ENCODE peak calls at places on chromosomes 4 and X, in seven cellular contexts. T is activated effector memory CD4-positive, alpha-beta T cell treated with Interleukin-2 at 50 U/mL for 16 hours; M is effector memory CD4-positive, alpha-beta T cell; X is right lobe of liver; I is activated CD4-positive, alpha-beta memory T cell treated with anti-CD3 and anti-CD28 coated beads, Interleukin-2, amount 10 ng/mL, durations not matched to agents 7 days and 5 days; J is stimulated activated CD4-positive, alpha-beta T cell treated with anti-CD3 and anti-CD28 coated beads, TNF-alpha, amount 100 ng/mL, for 1 hour; A is lower leg skin. O is an unnamed sample.

GRCh38 chr4:152997771-152998487 is 61.8 kb downstream of the FHDC1 start:
- DNase-seq in I (no peak), A (no peak), T (no peak), X (no peak), M (no peak), J (no peak), O (no peak)

GRCh38 chr4:6752486-6752829 is 30.1 kb upstream of the KIAA0232 start:
- DNase-seq in M (no peak), J (no peak), I (no peak), X (no peak), A (no peak), T (no peak), O (no peak)

GRCh38 chr4:146634825-146635224 is 3.9 kb upstream of the POU4F2 start:
- DNase-seq in X (no peak), M (no peak), A (no peak), J (no peak), T (no peak), I (no peak), O (no peak)

GRCh38 chr4:123943976-123944375 is 547.4 kb downstream of the SPRY1 start:
- DNase-seq in J (no peak), T (no peak), M (no peak), A (no peak), X (no peak), I (no peak), O (no peak)

GRCh38 chr4:31045724-31046318 is 325.7 kb downstream of the PCDH7 start:
- DNase-seq in X (no peak), I (no peak), J (no peak), M (no peak), T (no peak), A (no peak), O (peak)

GRCh38 chr4:83109480-83110221 is 4.9 kb downstream of the PLAC8 start:
- DNase-seq in X (peak), I (peak), J (peak), M (peak), T (peak), A (peak), O (no peak)

GRCh38 chr4:160877087-160877790 is 1286.6 kb downstream of the FSTL5 start:
- DNase-seq in T (no peak), M (no peak), I (no peak), A (no peak), X (no peak), J (no peak), O (no peak)

GRCh38 chr4:144421839-144422565 is 224.0 kb upstream of the HHIP start:
- DNase-seq in X (no peak), M (no peak), I (no peak), A (no peak), J (no peak), T (no peak), O (no peak)

GRCh38 chrX:65587616-65588526 is 53.3 kb upstream of the LAS1L start:
- DNase-seq in J (no peak), X (peak), A (peak), I (no peak), M (no peak), T (no peak), O (no peak)

GRCh38 chr4:6578221-6578620 is 3.2 kb downstream of the MAN2B2 start:
- DNase-seq in I (no peak), X (no peak), T (no peak), J (no peak), M (no peak), A (no peak), O (no peak)

GRCh38 chr4:23827971-23828680 is 61.7 kb downstream of the PPARGC1A start:
- DNase-seq in J (no peak), X (no peak), M (no peak), T (no peak), A (no peak), I (no peak), O (no peak)

GRCh38 chrX:40147399-40148188 is 49.8 kb upstream of the BCOR start:
- DNase-seq in A (no peak), J (no peak), X (no peak), I (no peak), T (no peak), M (no peak), O (no peak)

GRCh38 chr4:150004481-150004880 is 73.8 kb upstream of the DCLK2 start:
- DNase-seq in T (no peak), I (no peak), M (no peak), J (no peak), X (no peak), A (no peak), O (no peak)

GRCh38 chr4:3013839-3014350 is 50.5 kb downstream of the GRK4 start:
- DNase-seq in X (no peak), T (no peak), M (no peak), J (no peak), A (no peak), I (no peak), O (no peak)

GRCh38 chr4:25676221-25676620 is 20.6 kb downstream of the SLC34A2 start:
- DNase-seq in X (no peak), T (no peak), A (no peak), M (no peak), J (no peak), I (no peak), O (no peak)

GRCh38 chrX:15790766-15791380 is 589 bp downstream of the ZRSR2 start:
- DNase-seq in I (no peak), T (no peak), M (no peak), A (no peak), X (no peak), J (no peak), O (no peak)

GRCh38 chrX:154731881-154732280 is 19.0 kb downstream of the GAB3 start:
- DNase-seq in A (no peak), M (peak), X (no peak), I (no peak), J (no peak), T (no peak), O (no peak)

GRCh38 chr4:140790765-140791164 is 34.6 kb upstream of the TBC1D9 start:
- DNase-seq in I (no peak), X (no peak), J (no peak), M (no peak), A (no peak), T (no peak), O (no peak)

GRCh38 chrX:134949271-134949670 is 41.5 kb upstream of the SMIM10 start:
- DNase-seq in T (no peak), J (no peak), A (no peak), I (no peak), X (no peak), M (no peak), O (peak)

GRCh38 chrX:39922926-39923325 is 174.8 kb downstream of the BCOR start:
- DNase-seq in A (no peak), J (no peak), X (no peak), M (no peak), I (no peak), T (no peak), O (no peak)

GRCh38 chr4:118765399-118765798 is 70.5 kb downstream of the SEC24D start:
- DNase-seq in I (no peak), T (no peak), M (no peak), J (no peak), X (no peak), A (no peak), O (peak)

GRCh38 chr4:1401409-1402020 is 4.7 kb downstream of the NKX1-1 start:
- DNase-seq in J (no peak), T (no peak), A (peak), I (no peak), X (no peak), M (no peak), O (no peak)

GRCh38 chr4:88693792-88694191 is 3.8 kb downstream of the NAP1L5 start:
- DNase-seq in A (no peak), I (no peak), M (no peak), T (no peak), J (no peak), X (no peak), O (no peak)

GRCh38 chr4:155038459-155038858 is 170.0 kb upstream of the NPY2R start:
- DNase-seq in T (no peak), A (no peak), X (no peak), J (no peak), I (no peak), M (no peak), O (no peak)

GRCh38 chr4:171157462-171158082 is 655.6 kb upstream of the GALNTL6 start:
- DNase-seq in I (no peak), M (no peak), X (no peak), A (no peak), T (no peak), J (no peak), O (no peak)

GRCh38 chrX:40173662-40174593 is 76.2 kb upstream of the BCOR start:
- DNase-seq in J (peak), X (peak), M (peak), I (peak), A (no peak), T (peak), O (no peak)